ENCODE peak calls at places on chromosomes 5 and 9, in seven cellular contexts. G is foreskin fibroblast, X is endodermal cell, T is astrocyte of the spinal cord, C is fibroblast of lung, M is Caco-2, V is left ventricle myocardium inferior. Q is an unnamed sample.

GRCh38 chr9:107465467-107466451 is 23.8 kb downstream of the KLF4 start:
- DNase-seq in G (peak; percentile 69), T (peak; percentile 53), V (peak; percentile 74), M (no peak), C (peak; percentile 26), X (peak; percentile 91), Q (peak; percentile 61)

GRCh38 chr5:175214152-175214551 is 229.8 kb downstream of the DRD1 start:
- DNase-seq in C (peak; percentile 97), T (peak; percentile 89), M (no peak), G (peak; percentile 29), V (no peak), X (no peak), Q (peak; percentile 87)

GRCh38 chr5:95422842-95423241 is 31.7 kb downstream of the FAM81B start:
- DNase-seq in G (peak; percentile 14), M (no peak), X (no peak), T (no peak), C (peak; percentile 32), V (no peak), Q (peak; percentile 62)

GRCh38 chr9:69168709-69169217 is 5.3 kb upstream of the TJP2 start:
- DNase-seq in X (peak; percentile 79), T (no peak), M (peak; percentile 39), C (peak; percentile 44), G (no peak), V (no peak), Q (peak; percentile 78)

GRCh38 chr5:128579669-128580068 is 41.6 kb upstream of the FBN2 start:
- DNase-seq in G (peak; percentile 61), M (no peak), T (peak; percentile 12), C (peak; percentile 23), V (no peak), X (no peak), Q (peak; percentile 41)

GRCh38 chr9:108634669-108635462 is 220.9 kb downstream of the ACTL7B start:
- DNase-seq in M (no peak), X (no peak), T (no peak), G (no peak), C (peak; percentile 61), V (no peak), Q (peak; percentile 37)

GRCh38 chr5:156411131-156411727 is 84.3 kb downstream of the SGCD start:
- DNase-seq in V (no peak), C (peak; percentile 65), G (peak; percentile 32), M (no peak), T (peak; percentile 45), X (no peak), Q (peak; percentile 75)

GRCh38 chr5:160434022-160434531 is 12.4 kb downstream of the PTTG1 start:
- DNase-seq in X (peak; percentile 65), M (no peak), T (no peak), C (peak; percentile 64), G (no peak), V (no peak), Q (no peak)

GRCh38 chr9:129176786-129177442 is 1.1 kb downstream of the IER5L start:
- DNase-seq in T (peak; percentile 49), G (no peak), M (peak; percentile 44), X (peak; percentile 82), V (peak; percentile 42), C (peak; percentile 58), Q (peak; percentile 41)

GRCh38 chr9:107312651-107313050 is 29.6 kb downstream of the RAD23B start:
- DNase-seq in M (no peak), C (peak; percentile 20), G (peak; percentile 39), X (no peak), V (peak; percentile 28), T (no peak), Q (peak; percentile 23)

GRCh38 chr5:115842089-115842881 is 550 bp downstream of the AP3S1 start:
- DNase-seq in X (no peak), C (no peak), G (no peak), T (peak; percentile 20), V (no peak), M (peak; percentile 84), Q (peak; percentile 42)
- TF ChIP-seq CTCF in X (no peak), C (no peak), G (peak; percentile 4), T (no peak), V (peak; percentile 41), M (no peak), Q (no peak)

GRCh38 chr5:124411089-124411488 is 335.4 kb downstream of the ZNF608 start:
- DNase-seq in G (peak; percentile 11), X (no peak), C (peak; percentile 13), T (peak; percentile 28), V (no peak), M (peak; percentile 8), Q (peak; percentile 28)
- H3K4me3 ChIP-seq in G (no peak overlapping the region), X (no peak overlapping the region), C (no peak overlapping the region), T (no peak overlapping the region), V (no peak overlapping the region), M (no peak overlapping the region), Q (no peak overlapping the region)

DNA sequence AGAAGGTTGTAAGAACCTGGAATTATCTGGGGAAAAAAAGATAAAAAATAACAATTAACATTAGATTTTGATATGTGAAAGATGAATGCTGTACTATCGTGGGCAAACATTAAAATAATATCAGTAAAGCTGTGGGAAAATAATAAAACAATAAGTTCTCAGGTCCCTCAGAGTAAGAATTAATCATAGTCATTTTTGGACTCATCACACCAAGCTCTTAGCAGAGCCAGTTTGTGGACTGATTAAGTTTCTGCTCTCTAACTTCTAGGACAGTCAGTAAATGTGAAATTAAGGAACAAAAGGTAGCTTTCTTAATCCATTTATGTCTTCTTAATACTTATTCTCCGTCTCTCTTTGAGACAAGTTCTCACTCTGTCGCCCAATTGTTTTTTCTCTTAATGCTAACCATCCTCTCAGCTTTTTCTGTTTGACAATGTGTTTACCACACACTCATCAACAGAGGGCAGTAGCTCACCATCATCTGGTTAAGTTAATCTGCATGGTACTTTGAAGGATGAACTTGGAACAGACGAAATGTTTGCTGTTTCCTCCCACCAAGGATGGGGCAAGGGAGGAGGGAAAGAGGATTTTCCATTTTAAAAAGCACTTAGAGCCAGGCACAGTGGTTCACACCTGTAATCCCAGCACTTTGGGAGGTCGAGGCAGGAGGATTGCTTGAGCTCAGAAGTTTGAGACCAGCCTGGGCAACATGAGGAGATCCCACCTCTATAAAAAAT is 5.3 kb upstream of the ACO1 start:
- DNase-seq in T (peak; percentile 81), C (peak; percentile 68), G (peak; percentile 64), V (no peak), X (peak; percentile 71), M (peak; percentile 70), Q (peak; percentile 85)
- TF ChIP-seq CTCF in T (peak; percentile 82), C (peak; percentile 90), G (peak; percentile 75), V (peak; percentile 84), X (peak; percentile 88), M (peak; percentile 54), Q (peak; percentile 94)

DNA sequence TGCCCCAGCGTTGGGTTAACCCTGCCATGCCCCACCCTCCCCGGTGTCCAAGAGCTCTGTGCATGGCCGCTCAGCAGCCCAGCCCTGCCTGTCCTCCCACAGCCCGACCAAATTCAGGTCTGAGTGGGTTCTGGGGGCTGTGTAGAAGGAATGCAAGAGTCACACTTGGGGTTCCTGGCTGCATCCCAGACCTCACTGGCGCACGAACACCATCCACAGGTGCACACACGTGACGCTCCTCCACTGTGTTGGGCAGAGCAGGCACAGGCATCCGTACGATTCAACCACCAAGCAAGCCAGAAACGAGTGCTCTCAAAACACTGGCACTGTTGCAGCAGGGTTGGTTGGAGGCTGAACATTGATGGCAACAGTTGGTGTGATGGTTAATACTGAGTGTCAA is 93.9 kb downstream of the OLFM1 start:
- DNase-seq in X (no peak), C (no peak), V (no peak), M (no peak), G (no peak), T (no peak), Q (no peak)
- H3K4me3 ChIP-seq in X (no peak overlapping the region), C (no peak overlapping the region), V (no peak overlapping the region), M (no peak overlapping the region), G (no peak overlapping the region), T (no peak overlapping the region), Q (no peak overlapping the region)

DNA sequence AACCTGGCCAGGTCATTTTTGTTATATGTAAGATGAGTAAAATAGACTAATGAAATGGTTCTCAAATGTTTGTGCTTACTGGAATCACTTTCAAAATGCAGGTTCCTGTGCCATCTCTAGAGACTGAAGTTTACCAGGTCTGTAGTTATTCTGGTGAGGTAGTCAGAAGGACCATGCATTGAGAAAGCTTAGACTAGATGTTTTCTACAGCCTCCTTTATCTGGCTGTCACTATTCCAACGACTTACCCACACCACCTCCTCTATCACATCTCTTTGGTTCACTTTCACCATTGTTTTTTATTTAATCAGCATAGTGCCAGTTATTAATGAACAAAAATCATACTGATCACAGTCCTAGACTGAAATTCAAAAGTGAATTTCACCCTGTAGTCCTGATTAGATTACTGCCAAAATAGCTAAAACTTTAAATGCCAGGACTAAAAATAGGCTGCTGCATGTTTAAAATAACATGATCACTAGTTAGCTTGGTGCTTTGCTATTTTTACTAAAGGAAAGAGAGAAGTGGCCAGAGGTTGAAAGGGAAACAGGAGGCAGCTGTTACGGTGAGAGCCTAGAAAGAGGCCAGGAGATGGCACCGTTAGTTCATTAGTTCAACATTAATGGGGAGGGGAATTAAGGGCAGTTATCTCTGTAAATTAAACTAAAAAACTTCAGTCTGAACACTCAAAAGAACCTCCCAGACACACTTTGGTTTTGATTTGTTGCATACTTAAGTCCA is 13.9 kb upstream of the FNIP1 start:
- DNase-seq in T (no peak), V (no peak), G (no peak), C (no peak), M (peak; percentile 19), X (peak; percentile 50), Q (peak; percentile 25)
- TF ChIP-seq CTCF in T (peak; percentile 19), V (peak; percentile 54), G (peak; percentile 16), C (peak; percentile 20), M (peak; percentile 16), X (peak; percentile 77), Q (peak; percentile 31)

DNA sequence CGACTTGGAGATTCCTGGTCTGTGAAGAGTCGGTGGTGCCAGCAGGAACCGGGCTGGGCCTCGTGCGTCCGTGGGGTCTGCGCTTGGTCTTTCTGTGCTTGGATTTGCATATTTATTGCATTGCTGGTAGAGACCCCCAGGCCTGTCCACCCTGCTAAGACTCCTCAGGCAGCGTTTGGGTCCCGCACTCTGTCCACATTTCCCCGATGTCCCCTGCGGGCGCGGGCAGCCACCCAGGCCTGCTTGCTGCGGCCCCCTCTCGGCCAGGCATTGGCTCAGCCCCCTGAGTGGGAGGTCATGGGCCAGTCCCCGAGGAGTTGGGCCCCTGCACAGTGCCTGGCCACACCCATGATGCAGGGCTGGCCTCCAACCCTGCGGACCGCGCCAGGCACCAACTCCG is 27.4 kb upstream of the CTNND2 start:
- DNase-seq in C (no peak), M (no peak), X (no peak), T (no peak), V (no peak), G (no peak), Q (no peak)
- H3K4me3 ChIP-seq in C (no peak overlapping the region), M (no peak overlapping the region), X (no peak overlapping the region), T (no peak overlapping the region), V (no peak overlapping the region), G (no peak overlapping the region), Q (no peak overlapping the region)